ENCODE peak calls at places on chromosomes 3 and 15, in four cellular contexts. F is left lung, R is heart left ventricle, D is mammary epithelial cell. B is an unnamed sample.

GRCh38 chr3:177810162-177810623 is 612.9 kb upstream of the TBL1XR1 start:
- DNase-seq in F (no peak), R (no peak), D (peak; percentile 92), B (peak; percentile 20)

GRCh38 chr15:69749274-69749673 is 296.7 kb downstream of the RPLP1 start:
- DNase-seq in R (no peak), D (no peak), F (no peak), B (no peak)

GRCh38 chr15:78551902-78552301 is 11.7 kb downstream of the PSMA4 start:
- DNase-seq in F (no peak), D (no peak), R (no peak), B (no peak)

GRCh38 chr15:89430530-89431341 is 65.6 kb downstream of the RHCG start:
- DNase-seq in F (peak; percentile 94), D (peak; percentile 60), R (peak; percentile 78), B (peak; percentile 86)

GRCh38 chr15:79292011-79292410 is 9.5 kb downstream of the ANKRD34C start:
- DNase-seq in D (no peak), R (no peak), F (no peak), B (no peak)

GRCh38 chr15:35966781-35967180 is 420.8 kb upstream of the DPH6 start:
- DNase-seq in R (no peak), F (no peak), D (no peak), B (no peak)

GRCh38 chr15:39551476-39551875 is 29.4 kb upstream of the THBS1 start:
- DNase-seq in D (no peak), F (no peak), R (no peak), B (no peak)

GRCh38 chr3:54891540-54891897 is 36.3 kb downstream of the LRTM1 start:
- DNase-seq in R (peak; percentile 88), F (peak; percentile 80), D (peak; percentile 97), B (peak; percentile 91)

GRCh38 chr3:49411550-49411967 is 217 bp downstream of the RHOA start:
- DNase-seq in F (peak; percentile 94), D (no peak), R (peak; percentile 61), B (no peak)

GRCh38 chr15:85614059-85614458 is 180.7 kb downstream of the KLHL25 start:
- DNase-seq in D (no peak), R (no peak), F (no peak), B (no peak)

GRCh38 chr3:143120716-143121239 is 1.2 kb downstream of the CHST2 start:
- DNase-seq in R (no peak), D (peak; percentile 40), F (peak; percentile 83), B (peak; percentile 34)

GRCh38 chr15:51917493-51917892 is 54.1 kb downstream of the LEO1 start:
- DNase-seq in D (peak; percentile 62), R (no peak), F (no peak), B (no peak)

GRCh38 chr3:17442332-17443049 is 299.9 kb downstream of the TBC1D5 start:
- DNase-seq in F (no peak), D (peak; percentile 5), R (no peak), B (no peak)

GRCh38 chr15:36579792-36580431 is 486 bp downstream of the CDIN1 start:
- DNase-seq in F (no peak), D (no peak), R (peak; percentile 50), B (no peak)

GRCh38 chr15:48636511-48636910 is 9.0 kb downstream of the FBN1 start:
- DNase-seq in D (no peak), R (no peak), F (no peak), B (no peak)

GRCh38 chr3:124837730-124838186 is 49.4 kb downstream of the ITGB5 start:
- DNase-seq in F (no peak), R (peak; percentile 87), D (peak; percentile 77), B (no peak)

GRCh38 chr3:120171134-120171863 is 77.1 kb upstream of the GSK3B start:
- DNase-seq in F (no peak), R (no peak), D (no peak), B (no peak)

GRCh38 chr3:126348308-126348920 is 8.8 kb downstream of the KLF15 start:
- DNase-seq in D (no peak), F (no peak), R (no peak), B (peak; percentile 30)

GRCh38 chr3:78494831-78495230 is 1273.0 kb downstream of the ROBO1 start:
- DNase-seq in R (no peak), D (no peak), F (no peak), B (no peak)

GRCh38 chr15:58038426-58039106 is 26.9 kb downstream of the ALDH1A2 start:
- DNase-seq in D (peak; percentile 84), R (no peak), F (no peak), B (no peak)

GRCh38 chr15:35507932-35508638 is 37.9 kb downstream of the DPH6 start:
- DNase-seq in F (peak; percentile 10), D (peak; percentile 26), R (no peak), B (no peak)

GRCh38 chr3:172312711-172313110 is 135.5 kb downstream of the GHSR start:
- DNase-seq in D (no peak), R (no peak), F (no peak), B (no peak)

GRCh38 chr15:83547168-83547567 is 100.0 kb downstream of the SH3GL3 start:
- DNase-seq in F (no peak), D (no peak), R (no peak), B (no peak)

GRCh38 chr3:37526511-37526910 is 335.2 kb upstream of the CTDSPL start:
- DNase-seq in R (peak; percentile 94), F (no peak), D (no peak), B (no peak)

GRCh38 chr15:57551717-57552677 is 39.7 kb upstream of the MYZAP start:
- DNase-seq in R (no peak), D (peak; percentile 53), F (no peak), B (peak; percentile 86)

GRCh38 chr3:100570811-100571210 is 38.6 kb upstream of the ADGRG7 start:
- DNase-seq in D (no peak), R (no peak), F (no peak), B (no peak)

GRCh38 chr3:72756900-72757299 is 91.3 kb downstream of the SHQ1 start:
- DNase-seq in F (no peak), D (no peak), R (no peak), B (no peak)

GRCh38 chr3:116238863-116239262 is 206.4 kb downstream of the LSAMP start:
- DNase-seq in F (no peak), D (peak; percentile 0), R (no peak), B (no peak)

GRCh38 chr3:52527039-52527731 is 6.5 kb downstream of the NT5DC2 start:
- DNase-seq in D (no peak), R (peak; percentile 25), F (peak; percentile 63), B (no peak)

GRCh38 chr15:34366271-34367043 is 539 bp downstream of the LPCAT4 start:
- DNase-seq in D (peak; percentile 74), R (peak; percentile 81), F (peak; percentile 91), B (peak; percentile 60)

GRCh38 chr3:172186607-172187006 is 147.2 kb downstream of the FNDC3B start:
- DNase-seq in F (no peak), R (no peak), D (no peak), B (no peak)

GRCh38 chr3:129636082-129636481 is 29.6 kb upstream of the PLXND1 start:
- DNase-seq in D (no peak), F (no peak), R (no peak), B (no peak)

GRCh38 chr3:8286749-8287148 is 214.9 kb upstream of the LMCD1 start:
- DNase-seq in D (no peak), F (no peak), R (no peak), B (no peak)

GRCh38 chr3:48268381-48268935 is 27.6 kb downstream of the ZNF589 start:
- DNase-seq in R (no peak), D (peak; percentile 99), F (no peak), B (no peak)

GRCh38 chr15:72785452-72786243 is 2.1 kb upstream of the ADPGK start:
- DNase-seq in R (no peak), F (peak; percentile 41), D (no peak), B (no peak)

GRCh38 chr15:32649336-32649735 is 7.8 kb downstream of the SCG5 start:
- DNase-seq in R (no peak), D (no peak), F (no peak), B (peak; percentile 50)

GRCh38 chr3:71585891-71586809 is 2.6 kb upstream of the FOXP1 start:
- DNase-seq in R (no peak), F (no peak), D (no peak), B (no peak)

GRCh38 chr3:157103280-157103679 is 56.7 kb downstream of the CCNL1 start:
- DNase-seq in D (no peak), F (no peak), R (no peak), B (no peak)